ENCODE peak calls at places on chromosome 20, in seven cellular contexts. One of them, this sample, is unnamed.

GRCh38 chr20:14883324-14883723 is 545.9 kb upstream of the FLRT3 start:
- DNase-seq in spleen: no peak
- DNase-seq in pancreas: no peak
- DNase-seq in esophagus squamous epithelium: no peak
- DNase-seq in endothelial cell: no peak
- DNase-seq in AG10803: no peak
- DNase-seq in ovary: no peak
- DNase-seq in this sample: no peak

GRCh38 chr20:4076671-4077070 is 61.3 kb upstream of the RNF24 start:
- DNase-seq in spleen: no peak
- DNase-seq in pancreas: peak
- DNase-seq in esophagus squamous epithelium: no peak
- DNase-seq in endothelial cell: no peak
- DNase-seq in AG10803: peak
- DNase-seq in ovary: no peak
- DNase-seq in this sample: no peak

GRCh38 chr20:10919549-10920140 is 245.8 kb upstream of the JAG1 start:
- DNase-seq in spleen: no peak
- DNase-seq in pancreas: no peak
- DNase-seq in esophagus squamous epithelium: no peak
- DNase-seq in endothelial cell: no peak
- DNase-seq in AG10803: peak
- DNase-seq in ovary: peak
- DNase-seq in this sample: no peak

GRCh38 chr20:13166006-13166405 is 55.1 kb upstream of the ISM1 start:
- DNase-seq in spleen: no peak
- DNase-seq in pancreas: no peak
- DNase-seq in esophagus squamous epithelium: no peak
- DNase-seq in endothelial cell: no peak
- DNase-seq in AG10803: no peak
- DNase-seq in ovary: no peak
- DNase-seq in this sample: no peak

GRCh38 chr20:15317546-15318242 is 980.3 kb upstream of the FLRT3 start:
- DNase-seq in spleen: no peak
- DNase-seq in pancreas: no peak
- DNase-seq in esophagus squamous epithelium: no peak
- DNase-seq in endothelial cell: no peak
- DNase-seq in AG10803: no peak
- DNase-seq in ovary: no peak
- DNase-seq in this sample: no peak

GRCh38 chr20:57655812-57656161 is 35.6 kb upstream of the ZBP1 start:
- DNase-seq in spleen: peak
- DNase-seq in pancreas: no peak
- DNase-seq in esophagus squamous epithelium: no peak
- DNase-seq in endothelial cell: peak
- DNase-seq in AG10803: no peak
- DNase-seq in ovary: no peak
- DNase-seq in this sample: peak

GRCh38 chr20:35901678-35902544 is 52.4 kb downstream of the SCAND1 start:
- DNase-seq in spleen: no peak
- DNase-seq in pancreas: no peak
- DNase-seq in esophagus squamous epithelium: no peak
- DNase-seq in endothelial cell: no peak
- DNase-seq in AG10803: peak
- DNase-seq in ovary: no peak
- DNase-seq in this sample: no peak

GRCh38 chr20:36856196-36856595 is 19.7 kb upstream of the TLDC2 start:
- DNase-seq in spleen: no peak
- DNase-seq in pancreas: no peak
- DNase-seq in esophagus squamous epithelium: no peak
- DNase-seq in endothelial cell: no peak
- DNase-seq in AG10803: peak
- DNase-seq in ovary: no peak
- DNase-seq in this sample: no peak

GRCh38 chr20:20737158-20737557 is 24.7 kb upstream of the RALGAPA2 start:
- DNase-seq in spleen: no peak
- DNase-seq in pancreas: no peak
- DNase-seq in esophagus squamous epithelium: no peak
- DNase-seq in endothelial cell: no peak
- DNase-seq in AG10803: no peak
- DNase-seq in ovary: no peak
- DNase-seq in this sample: no peak

GRCh38 chr20:2742934-2743559 is 50.5 kb downstream of the EBF4 start:
- DNase-seq in spleen: peak
- DNase-seq in pancreas: peak
- DNase-seq in esophagus squamous epithelium: no peak
- DNase-seq in endothelial cell: peak
- DNase-seq in AG10803: peak
- DNase-seq in ovary: peak
- DNase-seq in this sample: no peak

GRCh38 chr20:58058421-58059140 is 169.9 kb downstream of the ANKRD60 start:
- DNase-seq in spleen: no peak
- DNase-seq in pancreas: no peak
- DNase-seq in esophagus squamous epithelium: no peak
- DNase-seq in endothelial cell: no peak
- DNase-seq in AG10803: no peak
- DNase-seq in ovary: no peak
- DNase-seq in this sample: peak

GRCh38 chr20:1417273-1417672 is 24.4 kb upstream of the FKBP1A start:
- DNase-seq in spleen: no peak
- DNase-seq in pancreas: no peak
- DNase-seq in esophagus squamous epithelium: no peak
- DNase-seq in endothelial cell: no peak
- DNase-seq in AG10803: peak
- DNase-seq in ovary: no peak
- DNase-seq in this sample: no peak

GRCh38 chr20:61918548-61918947 is 147.1 kb downstream of the TAF4 start:
- DNase-seq in spleen: no peak
- DNase-seq in pancreas: no peak
- DNase-seq in esophagus squamous epithelium: no peak
- DNase-seq in endothelial cell: no peak
- DNase-seq in AG10803: no peak
- DNase-seq in ovary: no peak
- DNase-seq in this sample: no peak

GRCh38 chr20:542777-543368 is 717 bp downstream of the CSNK2A1 start:
- DNase-seq in spleen: peak
- DNase-seq in pancreas: no peak
- DNase-seq in esophagus squamous epithelium: no peak
- DNase-seq in endothelial cell: no peak
- DNase-seq in AG10803: no peak
- DNase-seq in ovary: peak
- DNase-seq in this sample: no peak

GRCh38 chr20:54837226-54837625 is 361.8 kb downstream of the DOK5 start:
- DNase-seq in spleen: no peak
- DNase-seq in pancreas: no peak
- DNase-seq in esophagus squamous epithelium: no peak
- DNase-seq in endothelial cell: no peak
- DNase-seq in AG10803: no peak
- DNase-seq in ovary: no peak
- DNase-seq in this sample: no peak

GRCh38 chr20:1185316-1185741 is 548 bp upstream of the TMEM74B start:
- DNase-seq in spleen: no peak
- DNase-seq in pancreas: no peak
- DNase-seq in esophagus squamous epithelium: no peak
- DNase-seq in endothelial cell: peak
- DNase-seq in AG10803: no peak
- DNase-seq in ovary: no peak
- DNase-seq in this sample: no peak

GRCh38 chr20:58393299-58393698 is 4.3 kb downstream of the VAPB start:
- DNase-seq in spleen: no peak
- DNase-seq in pancreas: no peak
- DNase-seq in esophagus squamous epithelium: no peak
- DNase-seq in endothelial cell: no peak
- DNase-seq in AG10803: peak
- DNase-seq in ovary: no peak
- DNase-seq in this sample: no peak

GRCh38 chr20:63782051-63782471 is 42.5 kb downstream of the SLC2A4RG start:
- DNase-seq in spleen: no peak
- DNase-seq in pancreas: no peak
- DNase-seq in esophagus squamous epithelium: no peak
- DNase-seq in endothelial cell: no peak
- DNase-seq in AG10803: no peak
- DNase-seq in ovary: no peak
- DNase-seq in this sample: no peak

GRCh38 chr20:7383218-7383617 is 557.0 kb downstream of the HAO1 start:
- DNase-seq in spleen: no peak
- DNase-seq in pancreas: no peak
- DNase-seq in esophagus squamous epithelium: no peak
- DNase-seq in endothelial cell: no peak
- DNase-seq in AG10803: no peak
- DNase-seq in ovary: no peak
- DNase-seq in this sample: no peak

GRCh38 chr20:44401052-44401769 is 45.7 kb downstream of the HNF4A start:
- DNase-seq in spleen: peak
- DNase-seq in pancreas: no peak
- DNase-seq in esophagus squamous epithelium: no peak
- DNase-seq in endothelial cell: no peak
- DNase-seq in AG10803: no peak
- DNase-seq in ovary: no peak
- DNase-seq in this sample: no peak

GRCh38 chr20:57611605-57612311 is 8.5 kb downstream of the ZBP1 start:
- DNase-seq in spleen: peak
- DNase-seq in pancreas: peak
- DNase-seq in esophagus squamous epithelium: no peak
- DNase-seq in endothelial cell: no peak
- DNase-seq in AG10803: no peak
- DNase-seq in ovary: no peak
- DNase-seq in this sample: no peak

DNA sequence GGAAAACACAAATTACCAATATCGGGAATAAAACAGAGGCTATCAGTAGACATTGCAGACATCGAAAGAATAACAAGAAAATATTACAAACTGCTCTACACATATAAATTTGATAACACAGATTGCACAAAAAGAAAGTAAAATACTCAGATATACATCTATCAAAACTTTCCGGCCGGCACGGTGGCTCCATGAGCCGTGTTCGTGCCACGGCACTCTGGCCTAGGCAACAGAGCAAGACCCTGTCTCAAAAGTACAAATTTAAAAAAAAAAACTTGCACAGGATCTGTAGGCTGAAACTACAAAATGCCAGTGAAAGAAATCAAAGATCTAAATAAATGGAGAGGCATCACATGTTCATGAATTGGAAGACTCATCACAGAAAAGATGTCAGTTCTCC is 49.4 kb downstream of the SNX5 start:
- DNase-seq in spleen: no peak
- DNase-seq in pancreas: no peak
- DNase-seq in esophagus squamous epithelium: no peak
- DNase-seq in endothelial cell: no peak
- DNase-seq in AG10803: no peak
- DNase-seq in ovary: no peak
- DNase-seq in this sample: no peak
- TF ChIP-seq CTCF in spleen: no peak
- TF ChIP-seq CTCF in pancreas: no peak
- TF ChIP-seq CTCF in esophagus squamous epithelium: no peak
- TF ChIP-seq CTCF in endothelial cell: no peak
- TF ChIP-seq CTCF in AG10803: no peak
- TF ChIP-seq CTCF in ovary: no peak
- TF ChIP-seq CTCF in this sample: no peak

DNA sequence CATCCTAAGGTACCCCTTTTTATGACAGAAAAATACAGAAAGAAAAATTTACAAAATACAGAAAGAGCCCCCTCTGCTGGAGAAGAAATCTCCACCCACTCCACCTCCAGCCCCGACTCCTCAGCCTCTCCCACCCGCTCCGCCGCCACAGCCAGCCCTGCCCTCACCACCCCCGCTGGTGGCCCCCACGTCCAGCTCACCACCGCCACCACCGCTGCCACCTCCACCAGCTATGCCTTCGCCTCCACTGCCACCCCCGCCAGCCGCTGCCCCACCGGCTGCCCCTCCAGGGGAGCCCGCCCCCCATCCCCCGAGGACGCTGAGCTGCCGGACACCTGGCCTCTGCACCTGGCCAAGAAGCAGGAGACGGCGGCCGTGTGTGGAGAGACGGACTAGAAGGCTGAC is 17.7 kb downstream of the WFDC2 start:
- DNase-seq in spleen: no peak
- DNase-seq in pancreas: no peak
- DNase-seq in esophagus squamous epithelium: no peak
- DNase-seq in endothelial cell: peak
- DNase-seq in AG10803: no peak
- DNase-seq in ovary: no peak
- DNase-seq in this sample: no peak
- TF ChIP-seq CTCF in spleen: no peak
- TF ChIP-seq CTCF in pancreas: no peak
- TF ChIP-seq CTCF in esophagus squamous epithelium: no peak
- TF ChIP-seq CTCF in endothelial cell: peak
- TF ChIP-seq CTCF in AG10803: no peak
- TF ChIP-seq CTCF in ovary: no peak
- TF ChIP-seq CTCF in this sample: peak

GRCh38 chr20:25532971-25533391 is 52.4 kb downstream of the NINL start:
- DNase-seq in spleen: no peak
- DNase-seq in pancreas: no peak
- DNase-seq in esophagus squamous epithelium: no peak
- DNase-seq in endothelial cell: no peak
- DNase-seq in AG10803: peak
- DNase-seq in ovary: no peak
- DNase-seq in this sample: no peak

GRCh38 chr20:25533920-25534700 is 51.2 kb downstream of the NINL start:
- DNase-seq in spleen: no peak
- DNase-seq in pancreas: no peak
- DNase-seq in esophagus squamous epithelium: no peak
- DNase-seq in endothelial cell: no peak
- DNase-seq in AG10803: no peak
- DNase-seq in ovary: no peak
- DNase-seq in this sample: no peak

GRCh38 chr20:25534845-25535244 is 50.5 kb downstream of the NINL start:
- DNase-seq in spleen: no peak
- DNase-seq in pancreas: no peak
- DNase-seq in esophagus squamous epithelium: no peak
- DNase-seq in endothelial cell: no peak
- DNase-seq in AG10803: no peak
- DNase-seq in ovary: no peak
- DNase-seq in this sample: no peak

GRCh38 chr20:25529295-25529951 is 55.9 kb downstream of the NINL start:
- DNase-seq in spleen: no peak
- DNase-seq in pancreas: no peak
- DNase-seq in esophagus squamous epithelium: no peak
- DNase-seq in endothelial cell: no peak
- DNase-seq in AG10803: no peak
- DNase-seq in ovary: no peak
- DNase-seq in this sample: no peak

GRCh38 chr20:25532015-25532751 is 53.1 kb downstream of the NINL start:
- DNase-seq in spleen: no peak
- DNase-seq in pancreas: no peak
- DNase-seq in esophagus squamous epithelium: no peak
- DNase-seq in endothelial cell: peak
- DNase-seq in AG10803: no peak
- DNase-seq in ovary: no peak
- DNase-seq in this sample: no peak
- TF ChIP-seq CTCF in spleen: no peak
- TF ChIP-seq CTCF in pancreas: no peak
- TF ChIP-seq CTCF in esophagus squamous epithelium: no peak
- TF ChIP-seq CTCF in endothelial cell: no peak
- TF ChIP-seq CTCF in AG10803: no peak
- TF ChIP-seq CTCF in ovary: no peak
- TF ChIP-seq CTCF in this sample: no peak

DNA sequence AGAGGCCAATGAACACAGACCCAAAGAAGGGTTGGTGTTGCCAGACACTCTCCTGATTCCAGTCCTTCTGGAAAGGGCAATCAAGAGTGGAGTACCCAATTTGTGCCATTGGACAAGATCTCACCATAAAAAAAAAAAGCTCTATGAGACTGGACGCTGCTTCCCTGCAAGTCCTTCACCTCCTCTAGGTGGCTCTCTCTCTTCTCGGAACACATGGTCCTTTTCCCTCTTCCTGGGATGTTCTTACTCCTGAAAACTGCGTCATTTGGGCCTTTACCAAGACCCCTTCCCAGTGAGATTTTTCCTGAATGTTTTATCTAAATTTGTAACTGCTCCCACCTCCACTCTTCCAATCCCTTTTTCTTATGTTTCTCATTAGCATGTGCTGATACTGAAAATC is 280.8 kb downstream of the FOXA2 start:
- DNase-seq in spleen: no peak
- DNase-seq in pancreas: no peak
- DNase-seq in esophagus squamous epithelium: no peak
- DNase-seq in endothelial cell: no peak
- DNase-seq in AG10803: no peak
- DNase-seq in ovary: no peak
- DNase-seq in this sample: no peak
- TF ChIP-seq CTCF in spleen: no peak
- TF ChIP-seq CTCF in pancreas: no peak
- TF ChIP-seq CTCF in esophagus squamous epithelium: no peak
- TF ChIP-seq CTCF in endothelial cell: no peak
- TF ChIP-seq CTCF in AG10803: peak
- TF ChIP-seq CTCF in ovary: no peak
- TF ChIP-seq CTCF in this sample: no peak